ENCODE peak calls at places on chromosomes 11 and 22, in eight cellular contexts. N is Peyer's patch, V is IMR-90, E is ovary, S is stomach, L is tibial nerve, P is lower leg skin, W is body of pancreas. G is an unnamed sample.

GRCh38 chr11:993141-993540 is 43.4 kb downstream of the MUC6 start:
- DNase-seq in W (no peak), P (no peak), E (no peak), S (no peak), V (no peak), L (no peak), N (no peak), G (no peak)

GRCh38 chr11:122362381-122362780 is 246.4 kb upstream of the BLID start:
- DNase-seq in P (no peak), S (no peak), V (no peak), E (no peak), N (no peak), L (no peak), W (no peak), G (no peak)

GRCh38 chr11:27282806-27283205 is 80.2 kb downstream of the CCDC34 start:
- DNase-seq in S (no peak), V (no peak), W (no peak), P (no peak), L (no peak), N (no peak), E (peak; percentile 34), G (no peak)

GRCh38 chr11:62909107-62909894 is 11.9 kb downstream of the CHRM1 start:
- DNase-seq in E (peak; percentile 40), L (peak; percentile 25), V (peak; percentile 73), S (peak; percentile 90), P (peak; percentile 91), W (peak; percentile 93), N (peak; percentile 80), G (no peak)

GRCh38 chr11:76823481-76824028 is 37.2 kb upstream of the ACER3 start:
- DNase-seq in N (no peak), W (no peak), L (no peak), V (peak; percentile 76), P (no peak), S (no peak), E (no peak), G (no peak)

GRCh38 chr22:28930357-28931007 is 47.1 kb downstream of the ZNRF3 start:
- DNase-seq in P (peak; percentile 31), W (no peak), S (no peak), N (no peak), V (peak; percentile 21), E (no peak), L (no peak), G (no peak)

GRCh38 chr11:87180743-87181142 is 143.0 kb downstream of the TMEM135 start:
- DNase-seq in E (no peak), V (peak; percentile 65), L (no peak), S (no peak), P (no peak), N (no peak), W (no peak), G (no peak)

GRCh38 chr11:35478411-35479139 is 46.8 kb downstream of the PAMR1 start:
- DNase-seq in P (no peak), S (peak; percentile 34), L (no peak), N (peak; percentile 69), V (no peak), W (peak; percentile 51), E (no peak), G (no peak)

GRCh38 chr11:87259731-87260130 is 222.0 kb downstream of the TMEM135 start:
- DNase-seq in V (no peak), N (no peak), P (no peak), E (no peak), S (no peak), L (no peak), W (no peak), G (no peak)

GRCh38 chr11:129324533-129325175 is 51.0 kb upstream of the BARX2 start:
- DNase-seq in L (peak; percentile 21), P (peak; percentile 86), N (peak; percentile 61), W (peak; percentile 62), E (no peak), S (peak; percentile 50), V (no peak), G (no peak)

GRCh38 chr11:75142714-75143419 is 8.0 kb upstream of the SLCO2B1 start:
- DNase-seq in P (peak; percentile 93), V (peak; percentile 95), N (peak; percentile 70), L (peak; percentile 54), W (peak; percentile 41), E (peak; percentile 42), S (peak; percentile 44), G (no peak)

GRCh38 chr11:132114185-132114584 is 743.8 kb downstream of the NTM start:
- DNase-seq in S (peak; percentile 46), N (no peak), V (peak; percentile 25), E (no peak), L (no peak), W (peak; percentile 46), P (no peak), G (no peak)

GRCh38 chr11:40647290-40647689 is 812.2 kb downstream of the LRRC4C start:
- DNase-seq in P (no peak), N (no peak), W (no peak), E (no peak), V (no peak), S (no peak), L (no peak), G (no peak)

GRCh38 chr11:123560001-123560400 is 94.4 kb downstream of the SCN3B start:
- DNase-seq in P (no peak), S (peak; percentile 46), N (no peak), V (peak; percentile 88), E (peak; percentile 76), W (peak; percentile 72), L (no peak), G (no peak)

GRCh38 chr11:113090716-113091577 is 129.7 kb downstream of the NCAM1 start:
- DNase-seq in W (no peak), P (no peak), S (no peak), N (no peak), E (no peak), V (no peak), L (no peak), G (no peak)

GRCh38 chr11:69948256-69949141 is 129.3 kb upstream of the FGF3 start:
- DNase-seq in L (no peak), V (peak; percentile 57), E (no peak), W (peak; percentile 34), S (peak; percentile 65), P (no peak), N (peak; percentile 86), G (no peak)

GRCh38 chr11:83827940-83828554 is 541.9 kb upstream of the CCDC90B start:
- DNase-seq in W (no peak), L (no peak), N (no peak), P (no peak), E (no peak), S (no peak), V (peak; percentile 52), G (no peak)

GRCh38 chr11:27635567-27636037 is 64.7 kb downstream of the BDNF start:
- DNase-seq in N (no peak), E (no peak), V (no peak), L (no peak), P (no peak), W (no peak), S (no peak), G (no peak)

GRCh38 chr11:57764527-57764926 is 2.9 kb downstream of the CTNND1 start:
- DNase-seq in L (no peak), V (no peak), P (no peak), E (no peak), N (no peak), S (no peak), W (no peak), G (no peak)

GRCh38 chr22:43884600-43885318 is 7.1 kb downstream of the PNPLA5 start:
- DNase-seq in W (peak; percentile 67), N (peak; percentile 67), P (no peak), V (peak; percentile 31), L (peak; percentile 49), E (peak; percentile 77), S (peak; percentile 57), G (no peak)

GRCh38 chr11:14518820-14519219 is 1.4 kb downstream of the PSMA1 start:
- DNase-seq in N (no peak), L (no peak), P (no peak), W (no peak), V (no peak), E (no peak), S (no peak), G (no peak)
- H3K4me3 ChIP-seq in N (peak overlapping the region; percentile 68), L (peak overlapping the region; percentile 89), P (peak overlapping the region; percentile 75), W (no peak overlapping the region), V (peak overlapping the region; percentile 81), E (peak overlapping the region; percentile 95), S (peak overlapping the region; percentile 74), G (peak overlapping the region; percentile 61)

GRCh38 chr22:38292694-38293093 is 19.9 kb upstream of the TMEM184B start:
- DNase-seq in E (no peak), N (no peak), W (no peak), L (no peak), S (no peak), P (no peak), V (no peak), G (no peak)

GRCh38 chr22:38290347-38290746 is 17.5 kb upstream of the TMEM184B start:
- DNase-seq in V (no peak), W (no peak), N (peak; percentile 61), E (no peak), P (no peak), S (no peak), L (no peak), G (no peak)

GRCh38 chr22:38291201-38291777 is 18.5 kb upstream of the TMEM184B start:
- DNase-seq in E (no peak), N (no peak), L (no peak), V (no peak), P (no peak), S (no peak), W (no peak), G (no peak)

GRCh38 chr22:38286915-38287669 is 14.3 kb upstream of the TMEM184B start:
- DNase-seq in P (no peak), E (no peak), W (no peak), V (no peak), L (no peak), N (no peak), S (no peak), G (no peak)

DNA sequence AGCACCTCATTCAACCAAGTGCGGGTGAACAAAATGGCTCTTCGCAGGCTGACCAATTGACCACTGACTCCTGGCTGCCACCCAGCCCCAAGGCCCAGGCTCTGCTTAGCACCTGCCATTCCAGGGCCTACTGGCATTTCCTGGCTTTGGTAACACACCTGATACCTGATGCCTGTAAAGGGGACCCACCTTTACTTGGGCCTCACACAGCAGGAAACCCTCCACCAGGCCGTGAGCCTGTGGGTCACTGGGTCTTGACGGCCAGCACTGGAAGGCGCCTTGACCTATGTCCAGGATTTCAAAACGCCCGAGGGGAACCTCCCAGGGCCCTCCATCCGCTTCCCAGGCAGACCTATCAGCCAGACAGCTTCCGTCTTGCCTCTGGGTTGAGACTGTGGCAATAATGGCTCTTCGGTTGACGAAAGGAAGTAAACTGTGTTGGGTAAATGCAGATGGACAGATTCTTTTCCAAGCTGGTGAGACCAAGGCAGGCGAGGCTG is 16.8 kb upstream of the TMEM184B start:
- DNase-seq in L (no peak), E (no peak), W (no peak), N (no peak), P (no peak), S (no peak), V (no peak), G (no peak)
- TF ChIP-seq POLR2A in L (no peak), E (no peak), W (no peak), N (no peak), P (no peak), S (no peak), V (no peak), G (no peak)

GRCh38 chr11:47257518-47258316 is at the start of gene NR1H3:
- DNase-seq in V (peak; percentile 66), W (peak; percentile 85), L (peak; percentile 72), S (peak; percentile 79), P (peak; percentile 97), N (peak; percentile 85), E (peak; percentile 72), G (peak; percentile 23)
- H3K4me3 ChIP-seq in V (peak within 1 kb of the TSS; percentile 4), W (no peak within 1 kb of the TSS), L (peak within 1 kb of the TSS; percentile 29), S (peak within 1 kb of the TSS; percentile 34), P (no peak within 1 kb of the TSS), N (no peak within 1 kb of the TSS), E (peak within 1 kb of the TSS; percentile 38), G (peak within 1 kb of the TSS; percentile 54)

GRCh38 chr11:119751281-119752060 is 22.5 kb upstream of the NECTIN1 start:
- DNase-seq in W (no peak), E (no peak), S (no peak), P (no peak), N (no peak), V (no peak), L (no peak), G (no peak)
- TF ChIP-seq POLR2A in W (no peak), E (no peak), S (no peak), P (no peak), N (no peak), V (no peak), L (no peak), G (no peak)

G was measured in esophagus squamous epithelium.